ENCODE peak calls at places on chromosomes 6 and 20, in four cellular contexts. M is body of pancreas, K is lower lobe of right lung, C is psoas muscle. L is an unnamed sample.

GRCh38 chr6:43627008-43627825 is 1.8 kb downstream of the GTPBP2 start:
- DNase-seq in M (peak), K (peak), C (peak), L (peak)

GRCh38 chr6:159978291-159979135 is 9.6 kb downstream of the IGF2R start:
- DNase-seq in M (no peak), K (no peak), C (no peak), L (no peak)

GRCh38 chr6:34771727-34772126 is 14.4 kb downstream of the SNRPC start:
- DNase-seq in M (no peak), K (no peak), C (no peak), L (no peak)

GRCh38 chr20:59945175-59945574 is 5.0 kb downstream of the FAM217B start:
- DNase-seq in M (no peak), K (no peak), C (no peak), L (no peak)

GRCh38 chr6:93858213-93858612 is 438.9 kb upstream of the EPHA7 start:
- DNase-seq in M (no peak), K (no peak), C (no peak), L (no peak)

GRCh38 chr6:30007132-30007764 is 53.8 kb upstream of the POLR1H start:
- DNase-seq in M (peak), K (peak), C (peak), L (no peak)

GRCh38 chr6:156833755-156834154 is 56.6 kb downstream of the ARID1B start:
- DNase-seq in M (no peak), K (no peak), C (no peak), L (no peak)

GRCh38 chr6:1254326-1254725 is 57.6 kb upstream of the FOXQ1 start:
- DNase-seq in M (no peak), K (no peak), C (no peak), L (no peak)

GRCh38 chr20:59063358-59064213 is 21.0 kb upstream of the PRELID3B start:
- DNase-seq in M (no peak), K (no peak), C (no peak), L (no peak)

GRCh38 chr6:127192911-127193503 is 73.7 kb upstream of the RNF146 start:
- DNase-seq in M (no peak), K (no peak), C (no peak), L (no peak)

GRCh38 chr20:3115190-3116107 is 30.9 kb upstream of the AVP start:
- DNase-seq in M (peak), K (no peak), C (peak), L (no peak)

GRCh38 chr6:147268254-147268653 is 64.0 kb downstream of the STXBP5 start:
- DNase-seq in M (no peak), K (no peak), C (no peak), L (no peak)

GRCh38 chr6:102298066-102298465 is 904.6 kb downstream of the GRIK2 start:
- DNase-seq in M (no peak), K (no peak), C (no peak), L (no peak)

GRCh38 chr20:23622839-23623343 is 14.9 kb downstream of the CST3 start:
- DNase-seq in M (no peak), K (peak), C (peak), L (peak)

GRCh38 chr6:33288141-33288941 is 698 bp downstream of the WDR46 start:
- DNase-seq in M (no peak), K (peak), C (no peak), L (no peak)

GRCh38 chr6:139161817-139162284 is 27.0 kb downstream of the HECA start:
- DNase-seq in M (no peak), K (no peak), C (no peak), L (no peak)

GRCh38 chr20:48828734-48829460 is 1.1 kb upstream of the PREX1 start:
- DNase-seq in M (no peak), K (no peak), C (no peak), L (peak)

GRCh38 chr6:33718713-33719112 is 7.2 kb upstream of the UQCC2 start:
- DNase-seq in M (no peak), K (no peak), C (no peak), L (no peak)

GRCh38 chr6:44708208-44708607 is 320.7 kb downstream of the CDC5L start:
- DNase-seq in M (no peak), K (no peak), C (no peak), L (peak)

GRCh38 chr20:41913146-41913545 is 295.0 kb upstream of the CHD6 start:
- DNase-seq in M (no peak), K (no peak), C (no peak), L (no peak)

GRCh38 chr6:1624071-1624847 is 14.5 kb downstream of the FOXC1 start:
- DNase-seq in M (no peak), K (peak), C (peak), L (peak)

GRCh38 chr6:3444276-3445088 is 12.4 kb downstream of the SLC22A23 start:
- DNase-seq in M (no peak), K (no peak), C (no peak), L (no peak)

GRCh38 chr6:53134601-53135235 is 13.9 kb downstream of the GCM1 start:
- DNase-seq in M (no peak), K (no peak), C (no peak), L (no peak)

GRCh38 chr20:3011752-3012151 is 31.7 kb upstream of the GNRH2 start:
- DNase-seq in M (no peak), K (no peak), C (no peak), L (no peak)

GRCh38 chr6:37309059-37309458 is 44.7 kb upstream of the RNF8 start:
- DNase-seq in M (no peak), K (no peak), C (no peak), L (no peak)

GRCh38 chr6:7268362-7269310 is 44.4 kb downstream of the SSR1 start:
- DNase-seq in M (no peak), K (no peak), C (no peak), L (no peak)

GRCh38 chr6:30881392-30881986 is 2.8 kb upstream of the DDR1 start:
- DNase-seq in M (no peak), K (no peak), C (no peak), L (no peak)

GRCh38 chr6:132506869-132507813 is 5.8 kb downstream of the STX7 start:
- DNase-seq in M (no peak), K (no peak), C (no peak), L (no peak)
- H3K4me3 ChIP-seq in M (no peak), K (no peak), C (no peak), L (no peak)

DNA sequence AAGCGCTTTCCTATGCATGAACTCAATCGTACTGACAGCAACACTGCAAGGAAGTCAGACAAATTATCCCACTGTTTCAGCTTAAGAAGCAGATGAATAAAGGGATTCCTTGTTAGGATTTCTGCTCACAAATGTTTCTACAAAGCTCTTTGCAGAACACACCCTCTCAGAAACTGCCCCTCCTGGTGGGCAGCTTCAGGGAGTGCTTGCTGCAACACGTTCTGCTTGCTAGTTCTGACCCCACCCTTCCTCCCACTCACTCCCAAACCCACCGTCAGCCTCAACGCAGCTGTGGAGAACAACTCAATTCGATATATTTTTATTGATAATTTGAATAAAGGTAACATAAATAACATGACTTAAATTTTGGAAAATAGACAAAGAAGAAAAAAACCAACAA is 250.8 kb upstream of the PRDM1 start:
- DNase-seq in M (no peak), K (no peak), C (no peak), L (no peak)
- TF ChIP-seq CTCF in M (no peak), K (peak), C (no peak), L (no peak)

GRCh38 chr6:110328231-110328630 is 29.9 kb downstream of the METTL24 start:
- DNase-seq in M (no peak), K (no peak), C (no peak), L (no peak)

GRCh38 chr6:110331816-110332215 is 26.3 kb downstream of the METTL24 start:
- DNase-seq in M (no peak), K (no peak), C (no peak), L (no peak)

GRCh38 chr6:110329348-110329728 is 28.8 kb downstream of the METTL24 start:
- DNase-seq in M (no peak), K (no peak), C (no peak), L (no peak)

GRCh38 chr6:110331383-110331782 is 26.8 kb downstream of the METTL24 start:
- DNase-seq in M (no peak), K (no peak), C (no peak), L (no peak)

DNA sequence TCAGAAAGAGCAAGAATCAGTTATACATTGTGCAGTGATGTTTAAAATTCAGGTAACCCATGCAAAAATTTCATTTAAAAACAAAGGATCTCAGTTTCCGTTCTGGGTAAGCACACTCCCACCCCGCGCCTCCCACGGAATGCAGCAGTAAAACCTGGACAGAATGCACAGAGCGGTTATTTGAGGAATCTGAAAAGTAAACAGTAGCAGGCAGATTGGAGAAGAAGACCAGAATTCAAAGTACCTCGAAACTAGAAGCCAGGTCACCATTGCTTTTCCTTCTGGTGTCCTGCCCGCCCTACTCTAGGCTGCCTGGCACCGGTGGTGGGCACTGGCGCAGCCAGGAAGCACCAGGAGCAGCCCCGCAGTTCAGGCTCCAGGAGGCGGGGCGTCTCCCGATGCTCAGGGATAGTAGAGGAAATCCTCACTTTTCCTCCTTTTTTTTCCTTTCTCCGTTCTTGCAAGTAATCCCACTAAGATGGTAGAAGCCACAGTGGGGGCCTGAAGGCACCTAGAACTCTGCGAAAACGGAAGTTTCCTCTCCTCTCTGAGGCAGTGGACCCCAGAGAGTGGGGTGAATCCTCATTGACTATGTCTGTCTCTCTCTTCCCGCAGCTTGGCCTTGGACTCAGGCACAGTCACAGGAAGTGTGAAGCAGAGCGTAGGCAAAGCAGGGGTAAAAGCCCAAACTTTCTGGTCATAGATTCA is 28.3 kb downstream of the METTL24 start:
- DNase-seq in M (peak), K (no peak), C (no peak), L (no peak)
- H3K4me3 ChIP-seq in M (no peak), K (peak), C (peak), L (peak)

DNA sequence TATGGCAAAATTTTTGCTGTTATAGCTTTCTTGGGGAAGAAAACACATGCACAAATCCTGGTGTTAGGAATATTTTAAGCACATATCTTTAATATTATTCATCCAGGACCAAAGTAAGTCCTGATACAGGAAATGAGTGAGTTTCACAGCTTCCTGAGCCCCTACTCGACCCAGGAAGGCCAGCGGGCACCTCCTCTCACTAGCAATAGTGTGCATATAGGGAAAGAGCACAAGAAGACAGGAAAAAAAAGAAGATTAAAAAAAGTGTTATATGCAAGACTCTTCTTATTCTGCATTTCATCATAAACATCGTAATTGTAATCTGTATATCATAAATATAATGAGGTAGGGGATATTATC is 101.0 kb downstream of the MYO6 start:
- DNase-seq in M (no peak), K (no peak), C (no peak), L (no peak)
- TF ChIP-seq CTCF in M (no peak), K (no peak), C (no peak), L (no peak)

GRCh38 chr6:161214722-161215121 is 59.1 kb downstream of the AGPAT4 start:
- DNase-seq in M (no peak), K (no peak), C (no peak), L (no peak)
- H3K4me3 ChIP-seq in M (no peak), K (no peak), C (no peak), L (no peak)

L was measured in coronary artery.